ENCODE peak calls at places on chromosomes 4 and X, in six cellular contexts. One of them, this sample, is unnamed.

GRCh38 chr4:174365018-174365587 is 81.4 kb downstream of the CEP44 start:
- DNase-seq in fibroblast of the conjunctiva: peak
- DNase-seq in RCC 7860: peak
- DNase-seq in myocyte: peak
- DNase-seq in uterus: no peak
- DNase-seq in NCI-H82: peak
- DNase-seq in this sample: no peak

GRCh38 chr4:76987153-76987562 is 37.6 kb downstream of the SEPTIN11 start:
- DNase-seq in fibroblast of the conjunctiva: peak
- DNase-seq in RCC 7860: no peak
- DNase-seq in myocyte: peak
- DNase-seq in uterus: no peak
- DNase-seq in NCI-H82: no peak
- DNase-seq in this sample: no peak

GRCh38 chr4:145324161-145324560 is 143.8 kb upstream of the OTUD4 start:
- DNase-seq in fibroblast of the conjunctiva: no peak
- DNase-seq in RCC 7860: no peak
- DNase-seq in myocyte: no peak
- DNase-seq in uterus: no peak
- DNase-seq in NCI-H82: no peak
- DNase-seq in this sample: no peak

GRCh38 chr4:142318280-142318679 is 527.8 kb downstream of the INPP4B start:
- DNase-seq in fibroblast of the conjunctiva: no peak
- DNase-seq in RCC 7860: no peak
- DNase-seq in myocyte: no peak
- DNase-seq in uterus: no peak
- DNase-seq in NCI-H82: no peak
- DNase-seq in this sample: no peak

GRCh38 chr4:140049024-140049923 is 104.7 kb downstream of the MAML3 start:
- DNase-seq in fibroblast of the conjunctiva: no peak
- DNase-seq in RCC 7860: no peak
- DNase-seq in myocyte: no peak
- DNase-seq in uterus: peak
- DNase-seq in NCI-H82: peak
- DNase-seq in this sample: peak

GRCh38 chr4:83328486-83328885 is 6.2 kb downstream of the HPSE start:
- DNase-seq in fibroblast of the conjunctiva: no peak
- DNase-seq in RCC 7860: no peak
- DNase-seq in myocyte: no peak
- DNase-seq in uterus: no peak
- DNase-seq in NCI-H82: peak
- DNase-seq in this sample: no peak

GRCh38 chr4:34633216-34633615 is 1611.1 kb downstream of the ARAP2 start:
- DNase-seq in fibroblast of the conjunctiva: no peak
- DNase-seq in RCC 7860: no peak
- DNase-seq in myocyte: no peak
- DNase-seq in uterus: no peak
- DNase-seq in NCI-H82: no peak
- DNase-seq in this sample: no peak

GRCh38 chr4:107279729-107280128 is 243.6 kb upstream of the DKK2 start:
- DNase-seq in fibroblast of the conjunctiva: no peak
- DNase-seq in RCC 7860: no peak
- DNase-seq in myocyte: no peak
- DNase-seq in uterus: no peak
- DNase-seq in NCI-H82: no peak
- DNase-seq in this sample: no peak

GRCh38 chrX:116232833-116233232 is 62.3 kb downstream of the AGTR2 start:
- DNase-seq in fibroblast of the conjunctiva: peak
- DNase-seq in RCC 7860: peak
- DNase-seq in myocyte: no peak
- DNase-seq in uterus: no peak
- DNase-seq in NCI-H82: no peak
- DNase-seq in this sample: no peak

GRCh38 chr4:1356181-1356998 is 9.4 kb downstream of the UVSSA start:
- DNase-seq in fibroblast of the conjunctiva: no peak
- DNase-seq in RCC 7860: no peak
- DNase-seq in myocyte: peak
- DNase-seq in uterus: peak
- DNase-seq in NCI-H82: peak
- DNase-seq in this sample: peak

GRCh38 chr4:158538176-158538575 is 16.5 kb downstream of the RXFP1 start:
- DNase-seq in fibroblast of the conjunctiva: no peak
- DNase-seq in RCC 7860: peak
- DNase-seq in myocyte: peak
- DNase-seq in uterus: no peak
- DNase-seq in NCI-H82: no peak
- DNase-seq in this sample: no peak

GRCh38 chrX:110143454-110144210 is 140.7 kb downstream of the TMEM164 start:
- DNase-seq in fibroblast of the conjunctiva: no peak
- DNase-seq in RCC 7860: no peak
- DNase-seq in myocyte: peak
- DNase-seq in uterus: no peak
- DNase-seq in NCI-H82: no peak
- DNase-seq in this sample: no peak

GRCh38 chr4:26163425-26164362 is 157.1 kb upstream of the RBPJ start:
- DNase-seq in fibroblast of the conjunctiva: no peak
- DNase-seq in RCC 7860: no peak
- DNase-seq in myocyte: no peak
- DNase-seq in uterus: no peak
- DNase-seq in NCI-H82: no peak
- DNase-seq in this sample: no peak

GRCh38 chr4:188781655-188782054 is 642.4 kb downstream of the TRIML1 start:
- DNase-seq in fibroblast of the conjunctiva: peak
- DNase-seq in RCC 7860: no peak
- DNase-seq in myocyte: peak
- DNase-seq in uterus: no peak
- DNase-seq in NCI-H82: no peak
- DNase-seq in this sample: no peak

GRCh38 chr4:107755841-107756356 is 35.9 kb upstream of the PAPSS1 start:
- DNase-seq in fibroblast of the conjunctiva: no peak
- DNase-seq in RCC 7860: no peak
- DNase-seq in myocyte: no peak
- DNase-seq in uterus: no peak
- DNase-seq in NCI-H82: no peak
- DNase-seq in this sample: no peak

GRCh38 chr4:173119818-173120217 is 48.8 kb upstream of the GALNT7 start:
- DNase-seq in fibroblast of the conjunctiva: no peak
- DNase-seq in RCC 7860: no peak
- DNase-seq in myocyte: no peak
- DNase-seq in uterus: no peak
- DNase-seq in NCI-H82: no peak
- DNase-seq in this sample: no peak

GRCh38 chrX:77742788-77743476 is 43.1 kb downstream of the ATRX start:
- DNase-seq in fibroblast of the conjunctiva: no peak
- DNase-seq in RCC 7860: no peak
- DNase-seq in myocyte: no peak
- DNase-seq in uterus: no peak
- DNase-seq in NCI-H82: peak
- DNase-seq in this sample: no peak

GRCh38 chr4:47790105-47790504 is 47.8 kb downstream of the CORIN start:
- DNase-seq in fibroblast of the conjunctiva: no peak
- DNase-seq in RCC 7860: no peak
- DNase-seq in myocyte: no peak
- DNase-seq in uterus: no peak
- DNase-seq in NCI-H82: no peak
- DNase-seq in this sample: no peak

GRCh38 chrX:103517246-103517645 is 2.0 kb downstream of the RAB40A start:
- DNase-seq in fibroblast of the conjunctiva: no peak
- DNase-seq in RCC 7860: no peak
- DNase-seq in myocyte: peak
- DNase-seq in uterus: no peak
- DNase-seq in NCI-H82: no peak
- DNase-seq in this sample: no peak

GRCh38 chr4:154088741-154089140 is 299.9 kb upstream of the SFRP2 start:
- DNase-seq in fibroblast of the conjunctiva: no peak
- DNase-seq in RCC 7860: no peak
- DNase-seq in myocyte: peak
- DNase-seq in uterus: no peak
- DNase-seq in NCI-H82: no peak
- DNase-seq in this sample: no peak

GRCh38 chr4:98433608-98434198 is 172.5 kb downstream of the RAP1GDS1 start:
- DNase-seq in fibroblast of the conjunctiva: no peak
- DNase-seq in RCC 7860: no peak
- DNase-seq in myocyte: no peak
- DNase-seq in uterus: no peak
- DNase-seq in NCI-H82: no peak
- DNase-seq in this sample: no peak

GRCh38 chr4:89110541-89110985 is 770 bp upstream of the TIGD2 start:
- DNase-seq in fibroblast of the conjunctiva: no peak
- DNase-seq in RCC 7860: no peak
- DNase-seq in myocyte: no peak
- DNase-seq in uterus: no peak
- DNase-seq in NCI-H82: peak
- DNase-seq in this sample: no peak

GRCh38 chrX:71917621-71918341 is 7.1 kb downstream of the NHSL2 start:
- DNase-seq in fibroblast of the conjunctiva: no peak
- DNase-seq in RCC 7860: peak
- DNase-seq in myocyte: no peak
- DNase-seq in uterus: peak
- DNase-seq in NCI-H82: peak
- DNase-seq in this sample: no peak

GRCh38 chrX:1545776-1546408 is 8.9 kb upstream of the P2RY8 start:
- DNase-seq in fibroblast of the conjunctiva: no peak
- DNase-seq in RCC 7860: no peak
- DNase-seq in myocyte: no peak
- DNase-seq in uterus: no peak
- DNase-seq in NCI-H82: no peak
- DNase-seq in this sample: no peak

GRCh38 chr4:123832173-123833026 is 435.8 kb downstream of the SPRY1 start:
- DNase-seq in fibroblast of the conjunctiva: peak
- DNase-seq in RCC 7860: peak
- DNase-seq in myocyte: peak
- DNase-seq in uterus: peak
- DNase-seq in NCI-H82: no peak
- DNase-seq in this sample: peak

GRCh38 chrX:150570512-150570911 is 2.1 kb downstream of the MTM1 start:
- DNase-seq in fibroblast of the conjunctiva: no peak
- DNase-seq in RCC 7860: no peak
- DNase-seq in myocyte: no peak
- DNase-seq in uterus: no peak
- DNase-seq in NCI-H82: no peak
- DNase-seq in this sample: no peak

GRCh38 chr4:74104145-74104544 is 5.2 kb upstream of the CXCL2 start:
- DNase-seq in fibroblast of the conjunctiva: no peak
- DNase-seq in RCC 7860: no peak
- DNase-seq in myocyte: no peak
- DNase-seq in uterus: no peak
- DNase-seq in NCI-H82: no peak
- DNase-seq in this sample: peak